ENCODE peak calls at places on chromosomes 3 and 15, in ten cellular contexts. S is NCI-H1930; V is mesenchymal stem cell; N is stimulated activated CD4-positive, alpha-beta T cell treated with anti-CD3 and anti-CD28 coated beads, TNF-alpha, amount 100 ng/mL, for 4 hours; U is stimulated activated effector memory CD8-positive, alpha-beta T cell treated with anti-CD3 and anti-CD28 coated beads, Interleukin-12 subunit alpha, Interleukin-12 subunit beta, amount 100 ng/mL, for 72 hours; C is MCF 10A; O is aorta; D is central memory CD4-positive, alpha-beta T cell; I is D721Med; X is central memory CD8-positive, alpha-beta T cell. G is an unnamed sample.

GRCh38 chr15:36468746-36469145 is 110.7 kb upstream of the CDIN1 start:
- DNase-seq in O (no peak), X (no peak), D (no peak), U (no peak), V (peak), C (peak), S (no peak), N (no peak), I (no peak), G (no peak)

GRCh38 chr3:161925749-161926360 is 429.2 kb downstream of the OTOL1 start:
- DNase-seq in I (no peak), N (no peak), U (no peak), D (no peak), S (no peak), C (no peak), O (no peak), X (no peak), V (no peak), G (no peak)

GRCh38 chr3:41419809-41420208 is 220.5 kb downstream of the CTNNB1 start:
- DNase-seq in C (no peak), N (no peak), S (no peak), V (no peak), X (no peak), I (no peak), U (no peak), O (no peak), D (no peak), G (no peak)

GRCh38 chr15:68409736-68410370 is 22.1 kb downstream of the ITGA11 start:
- DNase-seq in O (peak), U (no peak), C (no peak), I (no peak), V (no peak), D (no peak), X (no peak), S (no peak), N (no peak), G (no peak)

GRCh38 chr15:56174649-56175048 is 69.0 kb downstream of the RFX7 start:
- DNase-seq in U (no peak), D (no peak), I (no peak), X (no peak), S (no peak), C (no peak), O (no peak), V (no peak), N (no peak), G (no peak)

GRCh38 chr3:57335273-57335938 is 42.9 kb upstream of the ASB14 start:
- DNase-seq in X (no peak), S (no peak), N (no peak), V (no peak), O (no peak), C (peak), U (no peak), D (no peak), I (no peak), G (no peak)

GRCh38 chr3:17967953-17968352 is 225.5 kb upstream of the TBC1D5 start:
- DNase-seq in O (no peak), I (no peak), D (no peak), S (no peak), N (no peak), V (no peak), X (no peak), C (no peak), U (no peak), G (no peak)

GRCh38 chr3:52053307-52054304 is 2.8 kb downstream of the DUSP7 start:
- DNase-seq in C (peak), N (peak), O (no peak), S (no peak), U (peak), I (no peak), D (peak), X (no peak), V (peak), G (no peak)

GRCh38 chr3:30440147-30440604 is 166.2 kb upstream of the TGFBR2 start:
- DNase-seq in V (no peak), S (no peak), I (no peak), C (no peak), X (no peak), O (no peak), U (no peak), N (no peak), D (no peak), G (no peak)

GRCh38 chr3:16759227-16759903 is 125.4 kb upstream of the PLCL2 start:
- DNase-seq in C (peak), O (no peak), D (no peak), I (no peak), S (no peak), V (no peak), N (no peak), U (no peak), X (no peak), G (no peak)

GRCh38 chr15:63436872-63437375 is 55.3 kb upstream of the CA12 start:
- DNase-seq in X (peak), S (no peak), V (peak), U (no peak), N (peak), C (peak), D (peak), I (no peak), O (peak), G (peak)

GRCh38 chr15:25770618-25771369 is 92.3 kb downstream of the ATP10A start:
- DNase-seq in U (no peak), S (no peak), N (no peak), O (peak), C (no peak), I (no peak), D (no peak), V (no peak), X (no peak), G (no peak)

GRCh38 chr15:38672814-38673292 is 108.2 kb upstream of the RASGRP1 start:
- DNase-seq in N (no peak), C (no peak), D (no peak), I (no peak), S (no peak), V (no peak), X (no peak), U (no peak), O (no peak), G (no peak)

GRCh38 chr3:85576091-85576690 is 617.4 kb downstream of the CADM2 start:
- DNase-seq in C (peak), S (peak), D (no peak), V (peak), U (peak), X (no peak), O (no peak), N (no peak), I (no peak), G (peak)

GRCh38 chr3:145767909-145768308 is 393.1 kb downstream of the PLOD2 start:
- DNase-seq in N (no peak), D (no peak), I (no peak), O (no peak), C (no peak), V (peak), X (no peak), U (no peak), S (no peak), G (no peak)

GRCh38 chr3:42661593-42662022 is 8.1 kb downstream of the ZBTB47 start:
- DNase-seq in U (peak), X (no peak), V (no peak), O (no peak), I (no peak), N (no peak), C (no peak), S (no peak), D (no peak), G (no peak)